ENCODE peak calls at places on chromosomes 11 and 22, in eight cellular contexts. One of them, this sample, is unnamed.

GRCh38 chr11:66326261-66327111 is 9.6 kb upstream of the CD248 start:
- DNase-seq in RPMI7951: peak; percentile 58
- DNase-seq in NCI-H1694: no peak
- DNase-seq in AG20443: peak; percentile 63
- DNase-seq in effector CD4-positive, alpha-beta T cell: no peak
- DNase-seq in stimulated activated CD4-positive, alpha-beta T cell treated with anti-CD3 and anti-CD28 coated beads, TNF-alpha, amount 100 ng/mL, for 48 hours: no peak
- DNase-seq in GM12865: no peak
- DNase-seq in activated CD4-positive, alpha-beta T cell treated with anti-CD3 and anti-CD28 coated beads for 24 hours: no peak
- DNase-seq in this sample: no peak

GRCh38 chr11:77677138-77677537 is 39.5 kb upstream of the CLNS1A start:
- DNase-seq in stimulated activated CD4-positive, alpha-beta T cell treated with anti-CD3 and anti-CD28 coated beads, TNF-alpha, amount 100 ng/mL, for 48 hours: no peak
- DNase-seq in RPMI7951: no peak
- DNase-seq in NCI-H1694: no peak
- DNase-seq in activated CD4-positive, alpha-beta T cell treated with anti-CD3 and anti-CD28 coated beads for 24 hours: no peak
- DNase-seq in effector CD4-positive, alpha-beta T cell: no peak
- DNase-seq in AG20443: no peak
- DNase-seq in GM12865: no peak
- DNase-seq in this sample: no peak

GRCh38 chr11:11444027-11444799 is 91.2 kb upstream of the CSNK2A3 start:
- DNase-seq in AG20443: no peak
- DNase-seq in activated CD4-positive, alpha-beta T cell treated with anti-CD3 and anti-CD28 coated beads for 24 hours: no peak
- DNase-seq in GM12865: no peak
- DNase-seq in stimulated activated CD4-positive, alpha-beta T cell treated with anti-CD3 and anti-CD28 coated beads, TNF-alpha, amount 100 ng/mL, for 48 hours: no peak
- DNase-seq in RPMI7951: peak; percentile 65
- DNase-seq in NCI-H1694: no peak
- DNase-seq in effector CD4-positive, alpha-beta T cell: no peak
- DNase-seq in this sample: no peak

GRCh38 chr22:24156146-24156914 is 25.0 kb upstream of the SUSD2 start:
- DNase-seq in GM12865: peak; percentile 76
- DNase-seq in RPMI7951: peak; percentile 63
- DNase-seq in AG20443: peak; percentile 73
- DNase-seq in activated CD4-positive, alpha-beta T cell treated with anti-CD3 and anti-CD28 coated beads for 24 hours: peak; percentile 35
- DNase-seq in stimulated activated CD4-positive, alpha-beta T cell treated with anti-CD3 and anti-CD28 coated beads, TNF-alpha, amount 100 ng/mL, for 48 hours: no peak
- DNase-seq in effector CD4-positive, alpha-beta T cell: peak; percentile 43
- DNase-seq in NCI-H1694: no peak
- DNase-seq in this sample: peak; percentile 3

GRCh38 chr22:43840851-43841250 is 21.5 kb downstream of the SULT4A1 start:
- DNase-seq in GM12865: no peak
- DNase-seq in activated CD4-positive, alpha-beta T cell treated with anti-CD3 and anti-CD28 coated beads for 24 hours: no peak
- DNase-seq in AG20443: no peak
- DNase-seq in RPMI7951: no peak
- DNase-seq in NCI-H1694: no peak
- DNase-seq in stimulated activated CD4-positive, alpha-beta T cell treated with anti-CD3 and anti-CD28 coated beads, TNF-alpha, amount 100 ng/mL, for 48 hours: no peak
- DNase-seq in effector CD4-positive, alpha-beta T cell: no peak
- DNase-seq in this sample: no peak

GRCh38 chr11:71120346-71120963 is 131.9 kb downstream of the SHANK2 start:
- DNase-seq in AG20443: no peak
- DNase-seq in stimulated activated CD4-positive, alpha-beta T cell treated with anti-CD3 and anti-CD28 coated beads, TNF-alpha, amount 100 ng/mL, for 48 hours: no peak
- DNase-seq in activated CD4-positive, alpha-beta T cell treated with anti-CD3 and anti-CD28 coated beads for 24 hours: no peak
- DNase-seq in NCI-H1694: peak; percentile 26
- DNase-seq in GM12865: no peak
- DNase-seq in RPMI7951: no peak
- DNase-seq in effector CD4-positive, alpha-beta T cell: no peak
- DNase-seq in this sample: no peak

GRCh38 chr11:93895106-93895862 is 44.9 kb upstream of the VSTM5 start:
- DNase-seq in effector CD4-positive, alpha-beta T cell: no peak
- DNase-seq in activated CD4-positive, alpha-beta T cell treated with anti-CD3 and anti-CD28 coated beads for 24 hours: peak; percentile 6
- DNase-seq in AG20443: peak; percentile 61
- DNase-seq in stimulated activated CD4-positive, alpha-beta T cell treated with anti-CD3 and anti-CD28 coated beads, TNF-alpha, amount 100 ng/mL, for 48 hours: no peak
- DNase-seq in RPMI7951: peak; percentile 65
- DNase-seq in GM12865: peak; percentile 49
- DNase-seq in NCI-H1694: peak; percentile 0
- DNase-seq in this sample: peak; percentile 50

GRCh38 chr11:48083427-48083826 is 103.1 kb downstream of the PTPRJ start:
- DNase-seq in NCI-H1694: no peak
- DNase-seq in RPMI7951: no peak
- DNase-seq in GM12865: no peak
- DNase-seq in activated CD4-positive, alpha-beta T cell treated with anti-CD3 and anti-CD28 coated beads for 24 hours: no peak
- DNase-seq in stimulated activated CD4-positive, alpha-beta T cell treated with anti-CD3 and anti-CD28 coated beads, TNF-alpha, amount 100 ng/mL, for 48 hours: no peak
- DNase-seq in effector CD4-positive, alpha-beta T cell: no peak
- DNase-seq in AG20443: peak; percentile 39
- DNase-seq in this sample: no peak

GRCh38 chr11:88204353-88204752 is 29.1 kb upstream of the RAB38 start:
- DNase-seq in GM12865: no peak
- DNase-seq in AG20443: no peak
- DNase-seq in stimulated activated CD4-positive, alpha-beta T cell treated with anti-CD3 and anti-CD28 coated beads, TNF-alpha, amount 100 ng/mL, for 48 hours: no peak
- DNase-seq in effector CD4-positive, alpha-beta T cell: no peak
- DNase-seq in NCI-H1694: no peak
- DNase-seq in RPMI7951: no peak
- DNase-seq in activated CD4-positive, alpha-beta T cell treated with anti-CD3 and anti-CD28 coated beads for 24 hours: no peak
- DNase-seq in this sample: no peak

GRCh38 chr11:132284048-132284447 is 913.6 kb downstream of the NTM start:
- DNase-seq in AG20443: no peak
- DNase-seq in NCI-H1694: no peak
- DNase-seq in effector CD4-positive, alpha-beta T cell: no peak
- DNase-seq in RPMI7951: no peak
- DNase-seq in stimulated activated CD4-positive, alpha-beta T cell treated with anti-CD3 and anti-CD28 coated beads, TNF-alpha, amount 100 ng/mL, for 48 hours: no peak
- DNase-seq in GM12865: no peak
- DNase-seq in activated CD4-positive, alpha-beta T cell treated with anti-CD3 and anti-CD28 coated beads for 24 hours: no peak
- DNase-seq in this sample: no peak

GRCh38 chr22:27994481-27995331 is 75.7 kb upstream of the PITPNB start:
- DNase-seq in stimulated activated CD4-positive, alpha-beta T cell treated with anti-CD3 and anti-CD28 coated beads, TNF-alpha, amount 100 ng/mL, for 48 hours: no peak
- DNase-seq in RPMI7951: no peak
- DNase-seq in effector CD4-positive, alpha-beta T cell: no peak
- DNase-seq in activated CD4-positive, alpha-beta T cell treated with anti-CD3 and anti-CD28 coated beads for 24 hours: no peak
- DNase-seq in AG20443: no peak
- DNase-seq in NCI-H1694: no peak
- DNase-seq in GM12865: no peak
- DNase-seq in this sample: no peak

GRCh38 chr22:44622685-44623084 is 79.3 kb upstream of the PRR5 start:
- DNase-seq in activated CD4-positive, alpha-beta T cell treated with anti-CD3 and anti-CD28 coated beads for 24 hours: no peak
- DNase-seq in GM12865: no peak
- DNase-seq in RPMI7951: no peak
- DNase-seq in AG20443: no peak
- DNase-seq in effector CD4-positive, alpha-beta T cell: no peak
- DNase-seq in stimulated activated CD4-positive, alpha-beta T cell treated with anti-CD3 and anti-CD28 coated beads, TNF-alpha, amount 100 ng/mL, for 48 hours: no peak
- DNase-seq in NCI-H1694: no peak
- DNase-seq in this sample: no peak

GRCh38 chr22:32024791-32025190 is 18.3 kb upstream of the SLC5A1 start:
- DNase-seq in stimulated activated CD4-positive, alpha-beta T cell treated with anti-CD3 and anti-CD28 coated beads, TNF-alpha, amount 100 ng/mL, for 48 hours: no peak
- DNase-seq in activated CD4-positive, alpha-beta T cell treated with anti-CD3 and anti-CD28 coated beads for 24 hours: no peak
- DNase-seq in effector CD4-positive, alpha-beta T cell: no peak
- DNase-seq in RPMI7951: peak; percentile 28
- DNase-seq in AG20443: no peak
- DNase-seq in NCI-H1694: no peak
- DNase-seq in GM12865: no peak
- DNase-seq in this sample: no peak

GRCh38 chr11:72840780-72841179 is 26.6 kb downstream of the ATG16L2 start:
- DNase-seq in stimulated activated CD4-positive, alpha-beta T cell treated with anti-CD3 and anti-CD28 coated beads, TNF-alpha, amount 100 ng/mL, for 48 hours: no peak
- DNase-seq in RPMI7951: peak; percentile 85
- DNase-seq in GM12865: no peak
- DNase-seq in effector CD4-positive, alpha-beta T cell: no peak
- DNase-seq in activated CD4-positive, alpha-beta T cell treated with anti-CD3 and anti-CD28 coated beads for 24 hours: no peak
- DNase-seq in NCI-H1694: no peak
- DNase-seq in AG20443: peak; percentile 71
- DNase-seq in this sample: no peak

GRCh38 chr11:16897460-16898061 is 116.7 kb downstream of the PLEKHA7 start:
- DNase-seq in stimulated activated CD4-positive, alpha-beta T cell treated with anti-CD3 and anti-CD28 coated beads, TNF-alpha, amount 100 ng/mL, for 48 hours: no peak
- DNase-seq in activated CD4-positive, alpha-beta T cell treated with anti-CD3 and anti-CD28 coated beads for 24 hours: no peak
- DNase-seq in RPMI7951: no peak
- DNase-seq in AG20443: no peak
- DNase-seq in effector CD4-positive, alpha-beta T cell: no peak
- DNase-seq in NCI-H1694: no peak
- DNase-seq in GM12865: no peak
- DNase-seq in this sample: no peak

GRCh38 chr11:77170107-77170506 is 42.1 kb downstream of the MYO7A start:
- DNase-seq in NCI-H1694: no peak
- DNase-seq in activated CD4-positive, alpha-beta T cell treated with anti-CD3 and anti-CD28 coated beads for 24 hours: no peak
- DNase-seq in stimulated activated CD4-positive, alpha-beta T cell treated with anti-CD3 and anti-CD28 coated beads, TNF-alpha, amount 100 ng/mL, for 48 hours: no peak
- DNase-seq in RPMI7951: no peak
- DNase-seq in effector CD4-positive, alpha-beta T cell: no peak
- DNase-seq in GM12865: no peak
- DNase-seq in AG20443: no peak
- DNase-seq in this sample: no peak

GRCh38 chr11:92222701-92223100 is 1.9 kb upstream of the FAT3 start:
- DNase-seq in NCI-H1694: no peak
- DNase-seq in activated CD4-positive, alpha-beta T cell treated with anti-CD3 and anti-CD28 coated beads for 24 hours: no peak
- DNase-seq in stimulated activated CD4-positive, alpha-beta T cell treated with anti-CD3 and anti-CD28 coated beads, TNF-alpha, amount 100 ng/mL, for 48 hours: no peak
- DNase-seq in effector CD4-positive, alpha-beta T cell: no peak
- DNase-seq in RPMI7951: no peak
- DNase-seq in GM12865: no peak
- DNase-seq in AG20443: no peak
- DNase-seq in this sample: no peak

GRCh38 chr11:86636275-86636674 is 36.1 kb downstream of the ME3 start:
- DNase-seq in NCI-H1694: no peak
- DNase-seq in RPMI7951: peak; percentile 30
- DNase-seq in activated CD4-positive, alpha-beta T cell treated with anti-CD3 and anti-CD28 coated beads for 24 hours: no peak
- DNase-seq in effector CD4-positive, alpha-beta T cell: no peak
- DNase-seq in stimulated activated CD4-positive, alpha-beta T cell treated with anti-CD3 and anti-CD28 coated beads, TNF-alpha, amount 100 ng/mL, for 48 hours: no peak
- DNase-seq in GM12865: no peak
- DNase-seq in AG20443: peak; percentile 27
- DNase-seq in this sample: no peak

GRCh38 chr11:61090092-61090491 is 12.2 kb upstream of the CD5 start:
- DNase-seq in GM12865: no peak
- DNase-seq in activated CD4-positive, alpha-beta T cell treated with anti-CD3 and anti-CD28 coated beads for 24 hours: no peak
- DNase-seq in stimulated activated CD4-positive, alpha-beta T cell treated with anti-CD3 and anti-CD28 coated beads, TNF-alpha, amount 100 ng/mL, for 48 hours: no peak
- DNase-seq in AG20443: no peak
- DNase-seq in RPMI7951: no peak
- DNase-seq in effector CD4-positive, alpha-beta T cell: no peak
- DNase-seq in NCI-H1694: no peak
- DNase-seq in this sample: no peak

GRCh38 chr11:27934830-27935145 is 173.2 kb downstream of the KIF18A start:
- DNase-seq in GM12865: no peak
- DNase-seq in NCI-H1694: no peak
- DNase-seq in effector CD4-positive, alpha-beta T cell: no peak
- DNase-seq in AG20443: peak; percentile 86
- DNase-seq in RPMI7951: peak; percentile 95
- DNase-seq in activated CD4-positive, alpha-beta T cell treated with anti-CD3 and anti-CD28 coated beads for 24 hours: no peak
- DNase-seq in stimulated activated CD4-positive, alpha-beta T cell treated with anti-CD3 and anti-CD28 coated beads, TNF-alpha, amount 100 ng/mL, for 48 hours: no peak
- DNase-seq in this sample: peak; percentile 74

GRCh38 chr22:42035256-42035655 is 35.4 kb downstream of the NAGA start:
- DNase-seq in RPMI7951: no peak
- DNase-seq in activated CD4-positive, alpha-beta T cell treated with anti-CD3 and anti-CD28 coated beads for 24 hours: no peak
- DNase-seq in AG20443: no peak
- DNase-seq in NCI-H1694: no peak
- DNase-seq in GM12865: no peak
- DNase-seq in effector CD4-positive, alpha-beta T cell: no peak
- DNase-seq in stimulated activated CD4-positive, alpha-beta T cell treated with anti-CD3 and anti-CD28 coated beads, TNF-alpha, amount 100 ng/mL, for 48 hours: no peak
- DNase-seq in this sample: no peak

GRCh38 chr11:117849781-117850414 is 25.4 kb upstream of the FXYD2 start:
- DNase-seq in GM12865: no peak
- DNase-seq in effector CD4-positive, alpha-beta T cell: no peak
- DNase-seq in AG20443: no peak
- DNase-seq in stimulated activated CD4-positive, alpha-beta T cell treated with anti-CD3 and anti-CD28 coated beads, TNF-alpha, amount 100 ng/mL, for 48 hours: no peak
- DNase-seq in NCI-H1694: no peak
- DNase-seq in activated CD4-positive, alpha-beta T cell treated with anti-CD3 and anti-CD28 coated beads for 24 hours: no peak
- DNase-seq in RPMI7951: no peak
- DNase-seq in this sample: no peak

This sample was measured in LoVo.